ENCODE peak calls at places on chromosome 22, in eight cellular contexts. A is adrenal gland, M is A549, Y is ovary, D is transverse colon, W is GM12892, P is HCT116, S is right lobe of liver. C is an unnamed sample.

GRCh38 chr22:24845036-24845918 is 39.3 kb downstream of the SGSM1 start:
- DNase-seq in A (peak; percentile 83), M (no peak), Y (no peak), D (no peak), W (no peak), P (no peak), S (no peak), C (peak; percentile 49)

GRCh38 chr22:37240240-37240940 is 3.7 kb downstream of the RAC2 start:
- DNase-seq in A (peak; percentile 12), M (no peak), Y (peak; percentile 0), D (peak; percentile 5), W (no peak), P (no peak), S (no peak), C (peak; percentile 62)

GRCh38 chr22:48944433-48944755 is 883.3 kb downstream of the BRD1 start:
- DNase-seq in A (no peak), M (no peak), Y (no peak), D (no peak), W (no peak), P (no peak), S (no peak), C (no peak)

GRCh38 chr22:37904572-37905533 is 1.2 kb upstream of the MICALL1 start:
- DNase-seq in A (peak; percentile 73), M (peak; percentile 84), Y (peak; percentile 54), D (peak; percentile 33), W (no peak), P (peak; percentile 87), S (peak; percentile 89), C (no peak)

GRCh38 chr22:24471570-24471969 is 23.6 kb upstream of the UPB1 start:
- DNase-seq in A (peak; percentile 60), M (no peak), Y (peak; percentile 51), D (no peak), W (no peak), P (no peak), S (no peak), C (no peak)

GRCh38 chr22:30430933-30431332 is 5.4 kb downstream of the MTFP1 start:
- DNase-seq in A (no peak), M (no peak), Y (no peak), D (no peak), W (no peak), P (no peak), S (peak; percentile 39), C (no peak)

GRCh38 chr22:25979968-25980367 is 189.3 kb upstream of the SEZ6L start:
- DNase-seq in A (no peak), M (no peak), Y (no peak), D (no peak), W (no peak), P (no peak), S (no peak), C (no peak)

GRCh38 chr22:44497904-44498242 is at the start of gene RTL6:
- DNase-seq in A (no peak), M (no peak), Y (no peak), D (no peak), W (no peak), P (peak; percentile 6), S (no peak), C (no peak)

GRCh38 chr22:38953577-38954413 is 3.6 kb upstream of the APOBEC3A start:
- DNase-seq in A (no peak), M (peak; percentile 38), Y (no peak), D (peak; percentile 75), W (peak; percentile 87), P (no peak), S (no peak), C (peak; percentile 80)

GRCh38 chr22:41447435-41448188 is 1.0 kb upstream of the TOB2 start:
- DNase-seq in A (peak; percentile 77), M (no peak), Y (peak; percentile 73), D (peak; percentile 69), W (no peak), P (no peak), S (peak; percentile 85), C (peak; percentile 92)

GRCh38 chr22:49724030-49724892 is 103.4 kb downstream of the BRD1 start:
- DNase-seq in A (no peak), M (no peak), Y (no peak), D (no peak), W (no peak), P (no peak), S (no peak), C (no peak)

GRCh38 chr22:42934338-42934737 is 77.3 kb upstream of the ARFGAP3 start:
- DNase-seq in A (no peak), M (no peak), Y (no peak), D (no peak), W (no peak), P (no peak), S (no peak), C (peak; percentile 79)
- TF ChIP-seq POLR2A in A (no peak), M (no peak), Y (no peak), D (no peak), W (no peak), P (no peak), S (no peak), C (no peak)

GRCh38 chr22:46238541-46238940 is 11.6 kb downstream of the CDPF1 start:
- DNase-seq in A (no peak), M (no peak), Y (no peak), D (no peak), W (no peak), P (no peak), S (no peak), C (peak; percentile 54)

GRCh38 chr22:46233231-46233630 is 16.9 kb downstream of the CDPF1 start:
- DNase-seq in A (peak; percentile 94), M (no peak), Y (no peak), D (no peak), W (no peak), P (no peak), S (no peak), C (peak; percentile 76)

GRCh38 chr22:46237453-46238158 is 12.5 kb downstream of the CDPF1 start:
- DNase-seq in A (no peak), M (no peak), Y (no peak), D (no peak), W (no peak), P (no peak), S (no peak), C (no peak)

GRCh38 chr22:46239261-46240048 is 10.6 kb downstream of the CDPF1 start:
- DNase-seq in A (no peak), M (no peak), Y (no peak), D (no peak), W (no peak), P (no peak), S (no peak), C (peak; percentile 53)

GRCh38 chr22:46234851-46235437 is 15.1 kb downstream of the CDPF1 start:
- DNase-seq in A (no peak), M (no peak), Y (no peak), D (no peak), W (no peak), P (no peak), S (no peak), C (no peak)
- TF ChIP-seq POLR2A in A (no peak), M (no peak), Y (no peak), D (no peak), W (no peak), P (no peak), S (no peak), C (no peak)

GRCh38 chr22:29267858-29268510 is at the start of the genes EWSR1 and RHBDD3:
- DNase-seq in A (peak; percentile 99), M (peak; percentile 70), Y (peak; percentile 96), D (peak; percentile 96), W (peak; percentile 88), P (peak; percentile 94), S (peak; percentile 97), C (peak; percentile 97)
- TF ChIP-seq POLR2A in A (peak; percentile 95), M (peak; percentile 62), Y (peak; percentile 86), D (peak; percentile 88), W (peak; percentile 92), P (peak; percentile 73), S (peak; percentile 87), C (no peak)

GRCh38 chr22:33271390-33272161 is 213.4 kb upstream of the SYN3 start:
- DNase-seq in A (peak; percentile 31), M (no peak), Y (peak; percentile 35), D (peak; percentile 44), W (peak; percentile 21), P (no peak), S (peak; percentile 90), C (no peak)
- TF ChIP-seq POLR2A in A (no peak), M (no peak), Y (no peak), D (no peak), W (no peak), P (no peak), S (no peak), C (no peak)

GRCh38 chr22:27913162-27913741 is 5.8 kb downstream of the PITPNB start:
- DNase-seq in A (no peak), M (no peak), Y (no peak), D (no peak), W (no peak), P (no peak), S (no peak), C (no peak)

GRCh38 chr22:27919943-27920755 is 1.1 kb upstream of the PITPNB start:
- DNase-seq in A (peak; percentile 22), M (peak; percentile 10), Y (peak; percentile 25), D (no peak), W (no peak), P (no peak), S (no peak), C (no peak)

GRCh38 chr22:27919222-27919942 is at the start of gene PITPNB:
- DNase-seq in A (peak; percentile 97), M (peak; percentile 88), Y (peak; percentile 99), D (peak; percentile 99), W (peak; percentile 91), P (peak; percentile 88), S (peak; percentile 99), C (peak; percentile 100)

DNA sequence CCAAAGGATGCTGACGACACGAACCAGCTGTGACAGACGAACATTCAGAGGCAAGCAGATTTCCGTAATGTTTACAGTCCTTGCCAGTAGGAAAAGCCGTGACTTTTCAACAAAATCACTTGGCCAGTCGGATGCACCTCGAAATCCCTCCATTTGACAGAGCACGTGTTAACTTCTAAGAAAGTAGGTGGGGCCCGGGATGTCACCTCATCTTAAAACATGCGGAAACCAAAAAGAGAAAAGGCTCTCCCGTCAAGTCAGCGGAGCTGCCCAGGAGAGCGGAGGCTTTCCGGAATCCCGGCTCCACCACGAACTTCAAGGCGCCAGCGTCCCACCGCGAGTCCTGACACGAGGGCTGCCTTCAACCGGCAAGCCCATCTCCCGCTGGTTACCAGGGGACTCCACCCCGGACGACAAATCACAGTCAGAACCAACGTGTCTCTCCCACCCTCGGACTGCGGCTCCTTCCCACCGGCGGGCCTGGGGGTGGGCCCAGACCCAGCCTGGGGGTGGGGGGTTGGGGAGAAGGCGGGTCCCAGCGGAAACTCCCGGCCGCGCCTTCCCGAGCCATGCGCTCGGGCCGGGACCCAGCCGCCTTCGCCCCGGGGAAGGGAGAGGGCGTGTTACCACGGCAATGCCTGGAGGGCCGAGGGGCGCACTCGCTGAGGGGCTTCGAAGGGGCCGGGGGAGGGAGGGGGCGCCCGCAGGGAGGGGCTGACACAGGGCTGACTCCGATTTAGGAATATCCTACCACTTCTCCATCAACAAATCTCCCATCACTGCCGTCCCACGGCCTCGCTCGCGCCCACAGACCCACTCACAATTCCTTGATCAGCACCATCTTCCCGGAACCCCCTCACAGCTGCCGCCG is 470 bp downstream of the PITPNB start:
- DNase-seq in A (peak; percentile 48), M (peak; percentile 27), Y (peak; percentile 66), D (peak; percentile 55), W (peak; percentile 40), P (no peak), S (peak; percentile 72), C (no peak)
- TF ChIP-seq POLR2A in A (peak; percentile 14), M (peak; percentile 42), Y (no peak), D (no peak), W (no peak), P (no peak), S (no peak), C (no peak)

C was measured in spleen.